ENCODE peak calls at places on chromosomes 11 and 22, in four cellular contexts. T, N, M and O are unnamed samples.

GRCh38 chr11:75583710-75584658 is 21.9 kb downstream of the SERPINH1 start:
- DNase-seq in N (peak), T (peak), M (peak), O (no peak)

GRCh38 chr11:11988099-11988651 is 20.3 kb downstream of the DKK3 start:
- DNase-seq in N (peak), M (peak), T (peak), O (no peak)

GRCh38 chr22:49326558-49326957 is 501.1 kb downstream of the BRD1 start:
- DNase-seq in T (no peak), N (no peak), M (no peak), O (no peak)

GRCh38 chr22:46088541-46089311 is 61.6 kb upstream of the PPARA start:
- DNase-seq in M (peak), N (peak), T (peak), O (no peak)

GRCh38 chr11:204587-205109 is 2.6 kb downstream of the BET1L start:
- DNase-seq in M (no peak), T (no peak), N (no peak), O (no peak)

GRCh38 chr11:74877132-74877531 is 71.8 kb downstream of the XRRA1 start:
- DNase-seq in T (peak), M (no peak), N (no peak), O (peak)

GRCh38 chr11:18650353-18650752 is 16.2 kb upstream of the SPTY2D1 start:
- DNase-seq in T (no peak), N (no peak), M (no peak), O (no peak)

GRCh38 chr11:2820976-2821375 is 64.6 kb downstream of the CDKN1C start:
- DNase-seq in N (no peak), T (no peak), M (no peak), O (no peak)

GRCh38 chr11:88035271-88035670 is 140.0 kb downstream of the RAB38 start:
- DNase-seq in M (no peak), T (peak), N (peak), O (no peak)

GRCh38 chr11:61512435-61512834 is 3.9 kb downstream of the LRRC10B start:
- DNase-seq in T (no peak), M (no peak), N (no peak), O (no peak)

GRCh38 chr11:112506852-112507251 is 246.2 kb upstream of the PLET1 start:
- DNase-seq in N (no peak), M (no peak), T (no peak), O (peak)

GRCh38 chr11:2375964-2376551 is 1.1 kb upstream of the CD81 start:
- DNase-seq in M (no peak), N (no peak), T (no peak), O (no peak)

GRCh38 chr11:66882540-66882939 is 25.7 kb downstream of the LRFN4 start:
- DNase-seq in T (no peak), N (no peak), M (no peak), O (no peak)

GRCh38 chr11:34276465-34276864 is 81.3 kb downstream of the ABTB2 start:
- DNase-seq in T (no peak), N (no peak), M (no peak), O (no peak)

GRCh38 chr11:12889243-12889642 is 119.9 kb upstream of the RASSF10 start:
- DNase-seq in T (peak), M (no peak), N (peak), O (no peak)

GRCh38 chr22:46008836-46009596 is 32.1 kb upstream of the WNT7B start:
- DNase-seq in T (no peak), M (no peak), N (no peak), O (no peak)

GRCh38 chr11:45204761-45205160 is 58.3 kb downstream of the PRDM11 start:
- DNase-seq in T (no peak), M (no peak), N (no peak), O (no peak)

GRCh38 chr11:69011624-69012091 is 1.4 kb downstream of the MRGPRF start:
- DNase-seq in N (no peak), M (no peak), T (no peak), O (no peak)

GRCh38 chr22:45804986-45805325 is 133.3 kb downstream of the ATXN10 start:
- DNase-seq in M (peak), N (peak), T (peak), O (peak)

GRCh38 chr11:125402436-125402835 is 93.6 kb downstream of the FEZ1 start:
- DNase-seq in M (peak), N (peak), T (peak), O (no peak)

GRCh38 chr11:19963697-19964340 is 196.5 kb downstream of the DBX1 start:
- DNase-seq in T (no peak), M (no peak), N (no peak), O (no peak)

GRCh38 chr11:29190313-29190712 is 826.5 kb downstream of the KCNA4 start:
- DNase-seq in T (no peak), N (no peak), M (no peak), O (no peak)
- H2AFZ ChIP-seq in T (no peak), N (no peak), M (no peak), O (no peak)

DNA sequence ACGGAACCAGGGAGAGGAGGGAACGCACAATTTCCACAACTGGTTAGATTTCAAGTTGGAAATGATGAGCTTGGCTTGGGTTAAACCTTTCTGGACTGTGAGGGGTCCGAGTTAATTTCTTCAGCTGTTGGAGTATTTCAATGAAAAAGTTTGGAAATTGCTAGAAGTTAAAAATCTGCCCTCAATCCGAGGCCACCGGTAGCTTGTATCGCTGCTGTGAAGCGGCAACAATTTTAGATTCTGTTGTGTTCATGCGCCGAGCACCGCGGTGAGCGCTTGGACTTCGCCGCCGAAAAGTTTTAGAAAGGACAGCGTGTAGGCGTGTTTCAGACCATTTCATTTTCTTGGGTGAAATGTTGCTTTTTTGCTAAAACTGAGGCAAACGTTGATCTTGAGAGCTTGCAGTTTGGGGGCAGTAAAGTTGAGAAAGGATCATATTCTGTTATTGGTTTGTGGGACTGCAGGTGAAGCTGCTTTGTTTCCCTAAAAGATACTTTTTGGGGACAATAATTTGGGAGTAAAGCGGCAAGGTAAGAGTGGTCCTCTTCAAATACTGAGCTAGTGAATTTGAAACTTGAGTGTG is 908 bp downstream of the FBXO7 start:
- DNase-seq in T (peak), N (no peak), M (peak), O (peak)
- H2AFZ ChIP-seq in T (peak), N (peak), M (peak), O (peak)

GRCh38 chr11:118281284-118281683 is 17.2 kb upstream of the MPZL2 start:
- DNase-seq in N (no peak), T (no peak), M (no peak), O (no peak)
- H2AFZ ChIP-seq in N (no peak), T (no peak), M (no peak), O (no peak)

DNA sequence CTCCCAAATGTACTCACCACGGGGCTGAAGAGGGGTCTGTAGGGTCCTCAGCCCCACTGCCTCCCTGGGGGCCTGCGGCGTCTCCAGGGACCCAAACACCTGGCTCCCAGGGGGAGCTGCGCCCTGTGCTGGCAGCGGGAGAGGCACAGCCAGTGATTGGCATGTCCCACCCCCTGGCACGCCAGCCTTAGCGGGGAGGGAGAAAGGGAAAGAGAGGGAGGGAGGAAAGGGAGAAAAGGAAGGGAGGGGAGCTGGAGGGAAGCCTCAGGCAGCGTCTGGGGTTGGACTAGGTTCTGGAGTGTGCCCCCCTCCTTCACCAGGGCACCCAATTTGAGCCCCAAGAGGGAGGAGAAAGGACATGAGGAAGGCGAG is at the start of gene CHRM1:
- DNase-seq in N (no peak), M (no peak), T (no peak), O (no peak)
- H2AFZ ChIP-seq in N (no peak), M (no peak), T (no peak), O (no peak)

DNA sequence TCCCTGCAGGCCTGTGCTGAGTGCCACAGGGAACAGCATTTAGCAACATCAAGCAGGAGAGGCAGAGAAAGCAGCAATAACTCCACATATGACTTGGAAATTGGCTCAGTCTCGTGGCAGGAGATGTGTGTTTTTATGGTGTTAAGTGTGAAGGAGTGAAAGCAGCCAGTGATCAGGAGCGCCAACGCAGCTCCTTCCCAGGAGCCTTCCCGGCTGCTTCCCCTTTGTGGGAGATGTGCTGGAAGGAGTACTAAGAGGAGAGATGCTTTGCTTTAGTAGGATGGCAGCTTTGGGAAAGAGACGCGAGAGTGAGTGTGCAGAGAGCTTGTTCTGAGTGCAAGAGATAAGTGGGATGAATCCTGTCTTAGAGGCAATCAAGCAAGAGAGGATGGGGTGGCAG is 54.7 kb upstream of the KIRREL3 start:
- DNase-seq in T (no peak), M (no peak), N (no peak), O (no peak)
- H2AFZ ChIP-seq in T (no peak), M (no peak), N (no peak), O (no peak)

DNA sequence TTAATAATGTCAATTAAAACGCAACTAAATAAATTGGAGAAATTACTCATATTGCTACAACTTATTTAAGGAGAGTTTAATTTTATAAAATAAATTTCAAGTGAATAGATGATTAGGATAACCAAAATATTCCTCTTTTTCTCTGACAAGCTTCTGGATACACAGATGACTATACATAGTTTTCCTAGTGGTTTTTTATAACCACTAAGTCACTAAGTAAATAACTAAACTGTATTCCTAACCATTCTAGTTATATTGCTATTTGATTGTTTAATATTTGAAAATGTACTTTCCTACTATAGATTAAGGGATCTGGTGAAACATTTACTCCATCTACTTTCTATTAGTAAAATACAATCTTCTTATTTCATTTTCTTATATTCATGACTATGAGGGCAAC is 4.7 kb upstream of the ANGPTL5 start:
- DNase-seq in T (no peak), N (no peak), M (no peak), O (no peak)
- H2AFZ ChIP-seq in T (no peak), N (no peak), M (no peak), O (no peak)

GRCh38 chr22:37681556-37682049 is 4.5 kb upstream of the NOL12 start:
- DNase-seq in M (peak), N (peak), T (peak), O (peak)

GRCh38 chr22:37686002-37686982 is at the start of gene NOL12:
- DNase-seq in M (peak), T (peak), N (peak), O (peak)

GRCh38 chr22:37680191-37680851 is 4.9 kb downstream of the LGALS1 start:
- DNase-seq in N (no peak), M (no peak), T (no peak), O (no peak)

GRCh38 chr22:37681001-37681424 is 5.1 kb upstream of the NOL12 start:
- DNase-seq in N (peak), M (no peak), T (peak), O (no peak)

DNA sequence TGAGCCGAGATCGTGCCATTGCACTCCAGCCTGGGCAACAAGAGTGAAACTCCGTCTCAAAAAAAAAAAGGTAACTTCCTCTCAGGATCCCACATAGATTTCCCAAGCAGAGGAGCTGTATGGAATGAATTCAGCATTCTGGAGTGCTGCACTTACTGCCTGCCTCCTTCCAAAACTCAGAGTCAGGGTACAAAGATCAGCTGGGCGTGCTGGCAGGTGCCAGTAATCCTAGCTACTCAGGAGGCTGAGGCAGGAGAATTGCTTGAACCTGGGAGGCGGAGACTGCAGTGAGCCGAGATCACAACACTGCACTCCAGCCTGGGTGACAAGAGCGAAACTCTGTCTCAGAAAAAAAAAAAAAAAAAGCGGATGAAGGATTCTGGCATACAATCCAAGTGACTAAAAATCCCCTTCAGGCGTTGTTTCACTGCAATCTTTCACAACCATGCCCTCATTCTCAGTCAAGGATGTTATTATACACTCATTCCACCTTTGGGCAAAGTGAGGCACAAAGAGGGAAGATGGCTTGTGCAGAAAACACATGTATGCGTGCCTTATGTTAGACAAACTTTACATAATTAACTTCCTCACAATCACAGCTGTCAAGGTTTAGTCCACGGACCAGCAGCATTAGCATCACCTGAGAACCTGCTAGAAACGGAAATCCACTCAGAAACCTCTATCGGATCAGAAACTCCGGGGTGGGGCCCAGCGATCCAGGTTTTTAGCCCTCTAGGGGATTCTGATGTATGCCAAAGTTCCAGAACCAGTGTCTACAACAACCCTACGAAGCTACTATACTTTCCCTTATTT is 1.1 kb upstream of the NOL12 start:
- DNase-seq in M (no peak), N (no peak), T (no peak), O (peak)
- H2AFZ ChIP-seq in M (no peak), N (no peak), T (no peak), O (peak)

GRCh38 chr11:90997241-90997640 is 774.4 kb upstream of the CHORDC1 start:
- DNase-seq in T (no peak), M (no peak), N (no peak), O (no peak)
- H2AFZ ChIP-seq in T (no peak), M (no peak), N (no peak), O (peak)

GRCh38 chr11:123062892-123063395 is 1.0 kb upstream of the HSPA8 start:
- DNase-seq in N (no peak), M (no peak), T (no peak), O (no peak)

GRCh38 chr11:123064268-123064657 is 2.3 kb upstream of the HSPA8 start:
- DNase-seq in T (no peak), N (no peak), M (no peak), O (no peak)

GRCh38 chr11:123062158-123062891 is 389 bp upstream of the HSPA8 start:
- DNase-seq in M (peak), N (peak), T (peak), O (peak)

GRCh38 chr11:123065634-123066033 is 3.7 kb upstream of the HSPA8 start:
- DNase-seq in N (no peak), T (peak), M (no peak), O (no peak)

GRCh38 chr11:123063396-123064267 is 1.7 kb upstream of the HSPA8 start:
- DNase-seq in M (peak), N (peak), T (peak), O (no peak)
- H2AFZ ChIP-seq in M (peak), N (peak), T (no peak), O (peak)

DNA sequence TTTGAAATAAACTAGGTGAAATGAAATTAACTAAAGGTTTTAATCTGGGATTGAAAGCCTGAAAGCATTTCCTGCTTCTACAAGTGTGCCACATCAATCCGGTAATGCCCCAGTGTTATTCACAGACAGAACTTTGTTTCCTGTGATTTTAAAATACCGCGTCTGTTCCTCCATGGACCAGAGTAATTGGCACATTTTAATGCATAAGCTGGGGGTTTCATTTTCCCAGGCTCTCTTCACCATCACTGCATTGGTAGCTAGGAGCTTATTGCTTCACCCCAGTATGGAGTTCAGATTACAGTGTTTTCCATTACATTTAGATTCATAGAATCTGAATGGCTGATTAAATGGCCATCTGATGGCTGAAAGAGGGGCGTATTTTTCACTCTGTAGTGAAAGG is 25.7 kb upstream of the CRTAM start:
- DNase-seq in M (peak), N (no peak), T (no peak), O (no peak)
- H2AFZ ChIP-seq in M (no peak), N (no peak), T (no peak), O (no peak)